ENCODE peak calls at places on chromosome 14, in nine cellular contexts. U is HFF-Myc, O is H9, D is stomach, K is mesendoderm, B is retinal pigment epithelial cell, P is HCEC 1CT, V is cerebellar nuclear complex, C is BE2C. Z is an unnamed sample.

GRCh38 chr14:95545769-95546168 is 10.9 kb downstream of the GLRX5 start:
- DNase-seq in D (no peak), O (no peak), U (peak), C (no peak), B (peak), V (no peak), P (peak), K (peak), Z (no peak)

GRCh38 chr14:75518625-75519024 is 3.6 kb upstream of the BATF start:
- DNase-seq in V (no peak), B (no peak), O (peak), K (peak), C (no peak), D (no peak), P (peak), U (no peak), Z (peak)

GRCh38 chr14:91249841-91250616 is 5.5 kb upstream of the GPR68 start:
- DNase-seq in C (peak), V (peak), D (no peak), B (no peak), O (peak), P (no peak), U (peak), K (peak), Z (no peak)

GRCh38 chr14:91246051-91246852 is 1.7 kb upstream of the GPR68 start:
- DNase-seq in O (no peak), K (no peak), B (no peak), P (no peak), D (no peak), C (no peak), V (no peak), U (no peak), Z (peak)

GRCh38 chr14:90406384-90406798 is 9.6 kb downstream of the CALM1 start:
- DNase-seq in V (no peak), B (no peak), D (no peak), U (no peak), O (no peak), P (no peak), K (no peak), C (no peak), Z (no peak)

GRCh38 chr14:55115433-55115832 is 13.6 kb upstream of the LGALS3 start:
- DNase-seq in B (no peak), P (no peak), V (no peak), K (no peak), O (no peak), D (no peak), C (no peak), U (no peak), Z (no peak)

GRCh38 chr14:93019970-93020369 is 95.8 kb downstream of the ITPK1 start:
- DNase-seq in U (no peak), C (no peak), O (no peak), D (no peak), B (no peak), P (no peak), K (no peak), V (no peak), Z (no peak)

GRCh38 chr14:93132472-93133065 is 16.8 kb upstream of the ITPK1 start:
- DNase-seq in O (peak), V (no peak), B (no peak), K (peak), D (peak), U (no peak), P (peak), C (peak), Z (peak)

GRCh38 chr14:52948039-52948438 is 2.8 kb downstream of the FERMT2 start:
- DNase-seq in D (no peak), V (no peak), C (no peak), K (no peak), P (no peak), U (no peak), O (no peak), B (no peak), Z (no peak)

GRCh38 chr14:91230363-91231035 is 14.0 kb downstream of the GPR68 start:
- DNase-seq in P (peak), U (no peak), O (no peak), B (no peak), K (peak), V (no peak), C (no peak), D (no peak), Z (no peak)

Z was measured in dermis microvascular lymphatic vessel endothelial cell.